ENCODE peak calls at places on chromosomes 16 and 17, in eight cellular contexts. One of them, this sample, is unnamed. For H3K27me3, the result is how much of the 10 kb centered on the place peaks cover.

GRCh38 chr17:62617894-62618472 is 9.5 kb upstream of the MRC2 start:
- DNase-seq in IMR-90: peak
- DNase-seq in mammary epithelial cell: no peak
- DNase-seq in stomach: no peak
- DNase-seq in CD4-positive, alpha-beta T cell: no peak
- DNase-seq in heart left ventricle: no peak
- DNase-seq in psoas muscle: no peak
- DNase-seq in CD8-positive, alpha-beta T cell: no peak
- DNase-seq in this sample: no peak

GRCh38 chr17:15883617-15884111 is 61.3 kb upstream of the ADORA2B start:
- DNase-seq in IMR-90: peak
- DNase-seq in CD8-positive, alpha-beta T cell: no peak
- DNase-seq in CD4-positive, alpha-beta T cell: no peak
- DNase-seq in heart left ventricle: no peak
- DNase-seq in psoas muscle: no peak
- DNase-seq in stomach: no peak
- DNase-seq in mammary epithelial cell: peak
- DNase-seq in this sample: no peak

GRCh38 chr17:82214012-82214628 is 1.5 kb upstream of the CCDC57 start:
- DNase-seq in mammary epithelial cell: no peak
- DNase-seq in CD4-positive, alpha-beta T cell: no peak
- DNase-seq in psoas muscle: no peak
- DNase-seq in stomach: no peak
- DNase-seq in CD8-positive, alpha-beta T cell: no peak
- DNase-seq in heart left ventricle: no peak
- DNase-seq in IMR-90: no peak
- DNase-seq in this sample: no peak

GRCh38 chr17:20986767-20987510 is 55.9 kb downstream of the USP22 start:
- DNase-seq in stomach: no peak
- DNase-seq in CD4-positive, alpha-beta T cell: no peak
- DNase-seq in mammary epithelial cell: no peak
- DNase-seq in psoas muscle: no peak
- DNase-seq in heart left ventricle: no peak
- DNase-seq in IMR-90: no peak
- DNase-seq in CD8-positive, alpha-beta T cell: no peak
- DNase-seq in this sample: no peak

GRCh38 chr16:81528258-81528657 is 83.7 kb downstream of the CMIP start:
- DNase-seq in CD4-positive, alpha-beta T cell: no peak
- DNase-seq in mammary epithelial cell: no peak
- DNase-seq in CD8-positive, alpha-beta T cell: no peak
- DNase-seq in psoas muscle: no peak
- DNase-seq in stomach: no peak
- DNase-seq in IMR-90: no peak
- DNase-seq in heart left ventricle: no peak
- DNase-seq in this sample: no peak

GRCh38 chr17:38338053-38338452 is 5.7 kb downstream of the GPR179 start:
- DNase-seq in stomach: no peak
- DNase-seq in psoas muscle: no peak
- DNase-seq in IMR-90: no peak
- DNase-seq in CD8-positive, alpha-beta T cell: no peak
- DNase-seq in CD4-positive, alpha-beta T cell: no peak
- DNase-seq in mammary epithelial cell: no peak
- DNase-seq in heart left ventricle: no peak
- DNase-seq in this sample: no peak

GRCh38 chr17:3730881-3731429 is 7.3 kb downstream of the HASPIN start:
- DNase-seq in mammary epithelial cell: no peak
- DNase-seq in CD4-positive, alpha-beta T cell: no peak
- DNase-seq in heart left ventricle: no peak
- DNase-seq in psoas muscle: no peak
- DNase-seq in stomach: no peak
- DNase-seq in IMR-90: peak
- DNase-seq in CD8-positive, alpha-beta T cell: no peak
- DNase-seq in this sample: no peak

GRCh38 chr16:88746511-88746910 is 38.5 kb downstream of the PIEZO1 start:
- DNase-seq in heart left ventricle: no peak
- DNase-seq in mammary epithelial cell: no peak
- DNase-seq in CD4-positive, alpha-beta T cell: no peak
- DNase-seq in CD8-positive, alpha-beta T cell: no peak
- DNase-seq in psoas muscle: peak
- DNase-seq in stomach: no peak
- DNase-seq in IMR-90: no peak
- DNase-seq in this sample: no peak

GRCh38 chr16:85004587-85005205 is 6.6 kb downstream of the ZDHHC7 start:
- DNase-seq in CD4-positive, alpha-beta T cell: no peak
- DNase-seq in heart left ventricle: no peak
- DNase-seq in psoas muscle: no peak
- DNase-seq in IMR-90: peak
- DNase-seq in stomach: peak
- DNase-seq in CD8-positive, alpha-beta T cell: no peak
- DNase-seq in mammary epithelial cell: peak
- DNase-seq in this sample: no peak

GRCh38 chr17:1494736-1495253 is 2.3 kb upstream of the MYO1C start:
- DNase-seq in CD8-positive, alpha-beta T cell: no peak
- DNase-seq in CD4-positive, alpha-beta T cell: no peak
- DNase-seq in stomach: no peak
- DNase-seq in mammary epithelial cell: no peak
- DNase-seq in heart left ventricle: no peak
- DNase-seq in IMR-90: no peak
- DNase-seq in psoas muscle: no peak
- DNase-seq in this sample: no peak

GRCh38 chr17:43021739-43022512 is at the start of gene VAT1:
- DNase-seq in psoas muscle: peak
- DNase-seq in IMR-90: peak
- DNase-seq in CD4-positive, alpha-beta T cell: peak
- DNase-seq in stomach: peak
- DNase-seq in mammary epithelial cell: peak
- DNase-seq in CD8-positive, alpha-beta T cell: no peak
- DNase-seq in heart left ventricle: peak
- DNase-seq in this sample: peak

GRCh38 chr17:36731806-36732205 is 130.4 kb downstream of the MRM1 start:
- DNase-seq in IMR-90: no peak
- DNase-seq in heart left ventricle: no peak
- DNase-seq in CD8-positive, alpha-beta T cell: no peak
- DNase-seq in stomach: no peak
- DNase-seq in CD4-positive, alpha-beta T cell: no peak
- DNase-seq in mammary epithelial cell: no peak
- DNase-seq in psoas muscle: no peak
- DNase-seq in this sample: no peak

GRCh38 chr16:57941016-57941656 is 29.8 kb downstream of the CNGB1 start:
- DNase-seq in CD4-positive, alpha-beta T cell: no peak
- DNase-seq in CD8-positive, alpha-beta T cell: no peak
- DNase-seq in IMR-90: no peak
- DNase-seq in heart left ventricle: peak
- DNase-seq in stomach: peak
- DNase-seq in mammary epithelial cell: peak
- DNase-seq in psoas muscle: peak
- DNase-seq in this sample: no peak

GRCh38 chr16:50928065-50928464 is 186.2 kb downstream of the CYLD start:
- DNase-seq in CD8-positive, alpha-beta T cell: no peak
- DNase-seq in heart left ventricle: no peak
- DNase-seq in stomach: no peak
- DNase-seq in mammary epithelial cell: peak
- DNase-seq in psoas muscle: no peak
- DNase-seq in CD4-positive, alpha-beta T cell: no peak
- DNase-seq in IMR-90: no peak
- DNase-seq in this sample: no peak
- H3K27me3 ChIP-seq in CD8-positive, alpha-beta T cell: under half
- H3K27me3 ChIP-seq in heart left ventricle: under half
- H3K27me3 ChIP-seq in stomach: under half
- H3K27me3 ChIP-seq in mammary epithelial cell: under half
- H3K27me3 ChIP-seq in psoas muscle: under half
- H3K27me3 ChIP-seq in CD4-positive, alpha-beta T cell: under half
- H3K27me3 ChIP-seq in IMR-90: under half
- H3K27me3 ChIP-seq in this sample: under half

GRCh38 chr17:75288359-75288758 is 874 bp downstream of the SLC25A19 start:
- DNase-seq in heart left ventricle: no peak
- DNase-seq in psoas muscle: no peak
- DNase-seq in stomach: no peak
- DNase-seq in CD8-positive, alpha-beta T cell: no peak
- DNase-seq in CD4-positive, alpha-beta T cell: no peak
- DNase-seq in IMR-90: no peak
- DNase-seq in mammary epithelial cell: no peak
- DNase-seq in this sample: no peak

GRCh38 chr17:75289832-75290337 is 652 bp upstream of the SLC25A19 start:
- DNase-seq in IMR-90: peak
- DNase-seq in CD4-positive, alpha-beta T cell: peak
- DNase-seq in CD8-positive, alpha-beta T cell: peak
- DNase-seq in psoas muscle: peak
- DNase-seq in mammary epithelial cell: peak
- DNase-seq in stomach: peak
- DNase-seq in heart left ventricle: no peak
- DNase-seq in this sample: no peak

GRCh38 chr17:75287221-75287620 is 2.0 kb downstream of the SLC25A19 start:
- DNase-seq in IMR-90: no peak
- DNase-seq in CD4-positive, alpha-beta T cell: no peak
- DNase-seq in heart left ventricle: no peak
- DNase-seq in psoas muscle: no peak
- DNase-seq in stomach: no peak
- DNase-seq in mammary epithelial cell: no peak
- DNase-seq in CD8-positive, alpha-beta T cell: no peak
- DNase-seq in this sample: no peak

GRCh38 chr17:75288784-75289121 is 480 bp downstream of the SLC25A19 start:
- DNase-seq in CD8-positive, alpha-beta T cell: no peak
- DNase-seq in heart left ventricle: no peak
- DNase-seq in mammary epithelial cell: no peak
- DNase-seq in CD4-positive, alpha-beta T cell: peak
- DNase-seq in stomach: peak
- DNase-seq in IMR-90: no peak
- DNase-seq in psoas muscle: peak
- DNase-seq in this sample: no peak

DNA sequence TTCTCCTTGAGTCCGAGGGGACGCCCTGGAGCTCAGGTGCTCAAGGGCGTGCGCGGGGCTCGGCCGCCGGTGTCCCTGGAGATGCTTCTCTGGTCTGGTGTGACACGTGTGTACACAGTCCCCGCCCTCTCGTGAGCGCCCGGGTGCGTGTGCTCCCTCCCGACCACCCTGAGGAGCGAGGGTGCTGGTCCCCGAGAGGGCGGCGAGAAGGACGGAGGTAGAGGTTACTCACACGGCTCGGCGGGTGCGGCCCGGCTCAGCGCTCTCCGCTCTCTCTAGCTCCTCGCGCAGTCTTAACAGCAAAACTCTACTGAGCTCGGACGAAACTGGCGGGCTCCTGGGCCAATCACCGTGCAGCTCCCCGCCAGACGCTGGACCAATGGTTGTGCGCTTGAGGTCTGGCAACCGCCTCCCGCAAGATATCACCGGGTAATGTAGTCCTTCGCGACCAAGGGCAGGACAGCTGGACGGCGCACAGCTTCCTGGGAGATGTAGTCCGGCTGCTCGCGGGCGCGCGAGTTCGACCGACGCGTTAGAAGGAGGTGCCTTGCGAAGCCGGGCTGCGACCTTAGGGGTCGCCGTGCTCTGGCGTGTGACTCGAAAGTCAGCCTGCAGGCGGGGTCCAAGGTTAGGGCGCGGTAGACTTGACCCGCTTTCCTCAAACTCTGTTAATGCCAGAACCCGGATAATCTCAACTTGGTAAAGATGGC is at the start of gene SLC25A19:
- DNase-seq in mammary epithelial cell: peak
- DNase-seq in heart left ventricle: peak
- DNase-seq in stomach: peak
- DNase-seq in psoas muscle: peak
- DNase-seq in CD8-positive, alpha-beta T cell: peak
- DNase-seq in IMR-90: peak
- DNase-seq in CD4-positive, alpha-beta T cell: peak
- DNase-seq in this sample: peak
- TF ChIP-seq CTCF in mammary epithelial cell: no peak
- TF ChIP-seq CTCF in heart left ventricle: no peak
- TF ChIP-seq CTCF in stomach: no peak
- TF ChIP-seq CTCF in psoas muscle: peak
- TF ChIP-seq CTCF in CD8-positive, alpha-beta T cell: no peak
- TF ChIP-seq CTCF in IMR-90: peak
- TF ChIP-seq CTCF in CD4-positive, alpha-beta T cell: peak
- TF ChIP-seq CTCF in this sample: peak

GRCh38 chr17:8041980-8042379 is 3.1 kb downstream of the ALOX15B start:
- DNase-seq in CD8-positive, alpha-beta T cell: no peak
- DNase-seq in heart left ventricle: no peak
- DNase-seq in psoas muscle: no peak
- DNase-seq in IMR-90: no peak
- DNase-seq in CD4-positive, alpha-beta T cell: no peak
- DNase-seq in mammary epithelial cell: no peak
- DNase-seq in stomach: no peak
- DNase-seq in this sample: no peak

GRCh38 chr17:8039611-8040168 is 831 bp downstream of the ALOX15B start:
- DNase-seq in heart left ventricle: no peak
- DNase-seq in IMR-90: no peak
- DNase-seq in stomach: no peak
- DNase-seq in mammary epithelial cell: no peak
- DNase-seq in CD4-positive, alpha-beta T cell: no peak
- DNase-seq in psoas muscle: no peak
- DNase-seq in CD8-positive, alpha-beta T cell: no peak
- DNase-seq in this sample: no peak

GRCh38 chr17:8041249-8041928 is 2.5 kb downstream of the ALOX15B start:
- DNase-seq in IMR-90: peak
- DNase-seq in heart left ventricle: no peak
- DNase-seq in stomach: peak
- DNase-seq in CD8-positive, alpha-beta T cell: no peak
- DNase-seq in psoas muscle: no peak
- DNase-seq in mammary epithelial cell: peak
- DNase-seq in CD4-positive, alpha-beta T cell: peak
- DNase-seq in this sample: no peak

DNA sequence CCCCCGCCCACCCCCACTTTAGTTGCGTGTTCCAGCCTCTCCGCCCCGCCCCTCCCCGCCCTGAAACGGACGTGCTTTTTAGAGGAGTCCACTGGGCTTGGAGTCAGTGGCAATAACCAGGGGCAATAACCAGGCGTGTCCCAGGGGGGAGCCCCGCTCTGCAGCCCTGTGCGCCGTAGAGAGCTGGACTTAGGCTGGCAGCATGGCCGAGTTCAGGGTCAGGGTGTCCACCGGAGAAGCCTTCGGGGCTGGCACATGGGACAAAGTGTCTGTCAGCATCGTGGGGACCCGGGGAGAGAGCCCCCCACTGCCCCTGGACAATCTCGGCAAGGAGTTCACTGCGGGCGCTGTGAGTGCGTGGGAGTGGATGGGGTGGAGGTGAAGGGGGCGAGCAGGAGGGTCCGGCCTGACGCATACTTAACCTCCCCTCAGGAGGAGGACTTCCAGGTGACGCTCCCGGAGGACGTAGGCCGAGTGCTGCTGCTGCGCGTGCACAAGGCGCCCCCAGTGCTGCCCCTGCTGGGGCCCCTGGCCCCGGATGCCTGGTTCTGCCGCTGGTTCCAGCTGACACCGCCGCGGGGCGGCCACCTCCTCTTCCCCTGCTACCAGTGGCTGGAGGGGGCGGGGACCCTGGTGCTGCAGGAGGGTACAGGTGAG is at the start of gene ALOX15B:
- DNase-seq in psoas muscle: no peak
- DNase-seq in CD8-positive, alpha-beta T cell: no peak
- DNase-seq in CD4-positive, alpha-beta T cell: no peak
- DNase-seq in mammary epithelial cell: no peak
- DNase-seq in heart left ventricle: no peak
- DNase-seq in stomach: peak
- DNase-seq in IMR-90: no peak
- DNase-seq in this sample: no peak
- H3K27me3 ChIP-seq in psoas muscle: under half
- H3K27me3 ChIP-seq in CD8-positive, alpha-beta T cell: under half
- H3K27me3 ChIP-seq in CD4-positive, alpha-beta T cell: under half
- H3K27me3 ChIP-seq in mammary epithelial cell: under half
- H3K27me3 ChIP-seq in heart left ventricle: under half
- H3K27me3 ChIP-seq in stomach: under half
- H3K27me3 ChIP-seq in IMR-90: under half
- H3K27me3 ChIP-seq in this sample: under half

GRCh38 chr17:12523244-12523643 is 142.4 kb upstream of the MYOCD start:
- DNase-seq in IMR-90: no peak
- DNase-seq in mammary epithelial cell: no peak
- DNase-seq in stomach: no peak
- DNase-seq in heart left ventricle: no peak
- DNase-seq in psoas muscle: no peak
- DNase-seq in CD8-positive, alpha-beta T cell: no peak
- DNase-seq in CD4-positive, alpha-beta T cell: no peak
- DNase-seq in this sample: no peak
- TF ChIP-seq CTCF in IMR-90: no peak
- TF ChIP-seq CTCF in mammary epithelial cell: no peak
- TF ChIP-seq CTCF in stomach: no peak
- TF ChIP-seq CTCF in heart left ventricle: no peak
- TF ChIP-seq CTCF in psoas muscle: no peak
- TF ChIP-seq CTCF in CD8-positive, alpha-beta T cell: no peak
- TF ChIP-seq CTCF in CD4-positive, alpha-beta T cell: no peak
- TF ChIP-seq CTCF in this sample: no peak